ENCODE peak calls at places on chromosomes 5 and 9, in ten cellular contexts. C is GM23338, A is prostate gland, T is sigmoid colon, F is breast epithelium, O is transverse colon, P is SK-N-MC, Z is spleen, W is HCT116, V is H1. G is an unnamed sample.

GRCh38 chr5:14078716-14079115 is 64.4 kb upstream of the TRIO start:
- DNase-seq in C (no peak), V (no peak), P (no peak), Z (no peak), T (no peak), W (no peak), F (no peak), O (no peak), A (no peak), G (no peak)

GRCh38 chr9:88198346-88198807 is 60.1 kb upstream of the SPATA31C2 start:
- DNase-seq in W (no peak), V (no peak), A (no peak), Z (no peak), O (peak), F (no peak), T (no peak), C (no peak), P (peak), G (no peak)

GRCh38 chr5:58582411-58583393 is at the start of gene RAB3C:
- DNase-seq in T (peak), C (peak), A (peak), P (peak), W (peak), V (peak), O (peak), Z (peak), F (peak), G (peak)

GRCh38 chr5:115695290-115695689 is 69.5 kb upstream of the TMED7 start:
- DNase-seq in T (no peak), W (no peak), F (no peak), O (no peak), V (no peak), A (no peak), Z (no peak), P (no peak), C (no peak), G (no peak)

GRCh38 chr9:95283678-95284077 is 33.8 kb downstream of the FANCC start:
- DNase-seq in P (no peak), A (no peak), V (no peak), C (no peak), T (no peak), Z (no peak), W (no peak), O (no peak), F (no peak), G (no peak)

GRCh38 chr5:120794121-120794520 is 330.0 kb downstream of the PRR16 start:
- DNase-seq in A (no peak), Z (no peak), O (no peak), P (no peak), V (no peak), C (no peak), T (no peak), F (no peak), W (no peak), G (no peak)

GRCh38 chr5:40277161-40277906 is 402.4 kb upstream of the PTGER4 start:
- DNase-seq in F (no peak), O (no peak), V (no peak), C (no peak), P (no peak), A (no peak), Z (no peak), W (no peak), T (no peak), G (no peak)

GRCh38 chr5:138349842-138350635 is 2.4 kb upstream of the KDM3B start:
- DNase-seq in V (no peak), Z (no peak), O (no peak), W (no peak), A (no peak), P (no peak), F (no peak), T (no peak), C (no peak), G (no peak)

GRCh38 chr5:141100243-141100805 is at the start of gene PCDHB3:
- DNase-seq in Z (no peak), O (no peak), W (peak), C (peak), V (peak), T (no peak), P (no peak), A (no peak), F (peak), G (no peak)

GRCh38 chr9:7656648-7657047 is 142.9 kb downstream of the DMAC1 start:
- DNase-seq in Z (no peak), C (no peak), V (no peak), F (peak), A (peak), T (no peak), W (no peak), P (no peak), O (peak), G (no peak)

GRCh38 chr9:98317134-98317857 is 61.8 kb upstream of the TBC1D2 start:
- DNase-seq in F (no peak), C (no peak), P (no peak), W (no peak), V (no peak), A (no peak), Z (no peak), O (no peak), T (no peak), G (no peak)

GRCh38 chr5:162699361-162699760 is 631.8 kb downstream of the GABRG2 start:
- DNase-seq in W (no peak), A (no peak), F (no peak), P (no peak), T (no peak), C (no peak), V (no peak), Z (no peak), O (no peak), G (no peak)

GRCh38 chr9:93911871-93912554 is 43.1 kb downstream of the BARX1 start:
- DNase-seq in P (no peak), O (no peak), C (peak), A (peak), Z (no peak), W (no peak), T (no peak), V (no peak), F (no peak), G (no peak)

GRCh38 chr5:99651296-99651695 is 722.5 kb upstream of the CHD1 start:
- DNase-seq in P (no peak), V (no peak), O (no peak), F (no peak), W (no peak), A (no peak), Z (no peak), T (no peak), C (no peak), G (no peak)

GRCh38 chr5:145178667-145179523 is 656.2 kb downstream of the PRELID2 start:
- DNase-seq in C (peak), W (no peak), V (no peak), T (no peak), P (no peak), A (no peak), Z (no peak), F (no peak), O (no peak), G (no peak)

GRCh38 chr9:7777776-7778175 is 21.8 kb downstream of the DMAC1 start:
- DNase-seq in T (no peak), V (no peak), W (no peak), C (no peak), A (no peak), Z (no peak), P (no peak), O (no peak), F (no peak), G (no peak)

GRCh38 chr9:137317979-137318511 is 16.0 kb upstream of the NRARP start:
- DNase-seq in P (no peak), W (no peak), F (no peak), V (no peak), T (peak), C (no peak), Z (peak), O (no peak), A (no peak), G (no peak)

GRCh38 chr5:148125641-148126040 is 42.7 kb upstream of the SPINK14 start:
- DNase-seq in P (no peak), Z (no peak), T (no peak), F (no peak), A (no peak), C (peak), O (no peak), V (no peak), W (no peak), G (no peak)

GRCh38 chr5:74414228-74414627 is 226.3 kb downstream of the ENC1 start:
- DNase-seq in F (no peak), V (no peak), P (no peak), Z (no peak), O (no peak), C (no peak), W (no peak), A (no peak), T (no peak), G (no peak)

GRCh38 chr5:118195215-118195614 is 793.1 kb downstream of the DTWD2 start:
- DNase-seq in F (no peak), A (no peak), T (no peak), P (no peak), Z (no peak), O (no peak), V (no peak), W (no peak), C (no peak), G (no peak)

GRCh38 chr9:133233681-133234432 is 24.8 kb upstream of the OBP2B start:
- DNase-seq in W (no peak), C (no peak), Z (peak), T (peak), P (no peak), F (peak), V (no peak), O (no peak), A (no peak), G (no peak)

GRCh38 chr5:52799358-52799982 is 11.8 kb downstream of the ITGA1 start:
- DNase-seq in F (peak), T (peak), P (no peak), C (peak), A (peak), V (peak), Z (no peak), W (no peak), O (peak), G (no peak)

GRCh38 chr9:2317591-2317990 is 302.4 kb downstream of the SMARCA2 start:
- DNase-seq in V (no peak), P (no peak), F (peak), W (no peak), C (no peak), T (no peak), O (no peak), A (no peak), Z (no peak), G (no peak)

GRCh38 chr5:154506049-154506715 is 28.2 kb upstream of the HAND1 start:
- DNase-seq in Z (peak), P (no peak), C (no peak), W (no peak), F (no peak), T (peak), A (no peak), V (no peak), O (no peak), G (no peak)

GRCh38 chr9:22041329-22041728 is 32.2 kb upstream of the CDKN2B start:
- DNase-seq in V (no peak), W (no peak), A (no peak), F (no peak), Z (no peak), T (no peak), O (no peak), C (no peak), P (no peak), G (no peak)

GRCh38 chr5:147857302-147858129 is 21.0 kb upstream of the SCGB3A2 start:
- DNase-seq in F (peak), V (peak), W (peak), O (peak), C (peak), P (peak), A (peak), T (peak), Z (no peak), G (peak)

GRCh38 chr5:150751096-150751891 is 7.5 kb downstream of the DCTN4 start:
- DNase-seq in F (no peak), P (no peak), T (no peak), A (no peak), V (no peak), C (no peak), O (no peak), Z (no peak), W (no peak), G (no peak)

GRCh38 chr9:120845255-120845654 is 2.5 kb upstream of the PSMD5 start:
- DNase-seq in V (no peak), P (no peak), Z (no peak), C (no peak), W (no peak), F (no peak), T (no peak), O (no peak), A (no peak), G (no peak)

GRCh38 chr5:86030753-86031152 is 587.0 kb upstream of the COX7C start:
- DNase-seq in O (no peak), F (no peak), C (no peak), P (no peak), T (no peak), A (no peak), V (no peak), W (no peak), Z (no peak), G (no peak)

GRCh38 chr5:135329913-135330797 is 68.9 kb downstream of the MACROH2A1 start:
- DNase-seq in W (no peak), Z (no peak), V (no peak), O (no peak), P (no peak), T (no peak), C (no peak), F (no peak), A (no peak), G (no peak)

DNA sequence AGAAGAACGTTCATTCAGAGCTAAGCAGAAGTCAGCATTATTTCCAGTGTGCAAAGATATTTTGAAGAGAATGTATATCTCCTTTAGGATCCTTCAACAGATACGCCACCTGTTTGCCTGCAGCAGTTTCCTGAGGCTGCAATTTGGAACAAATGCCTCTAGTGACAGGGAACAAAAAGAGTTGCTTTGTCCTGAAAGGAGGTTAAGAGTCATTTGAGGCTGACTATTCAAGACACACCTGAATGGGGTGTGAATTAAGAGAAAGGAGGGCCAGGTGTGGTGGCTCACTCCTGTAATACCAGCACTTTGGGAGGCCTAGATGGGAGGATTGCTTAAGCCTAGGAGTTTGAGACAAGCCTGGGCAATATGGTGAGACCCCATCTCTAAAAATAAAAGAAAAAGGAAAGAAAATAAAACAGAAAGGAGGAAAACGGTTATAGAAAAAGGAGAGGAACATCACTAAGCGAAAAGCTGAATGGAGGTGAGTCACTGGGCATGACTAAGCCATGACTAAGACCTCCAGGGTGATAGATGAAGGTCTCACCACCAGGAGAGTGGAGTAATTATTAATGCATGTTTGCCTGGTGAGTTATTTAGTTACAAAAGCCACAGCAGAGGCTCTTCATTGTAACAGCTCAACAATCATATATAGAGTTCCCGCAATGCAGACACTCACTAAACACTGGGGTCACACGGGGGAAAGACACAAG is 255.2 kb upstream of the TNC start:
- DNase-seq in A (no peak), V (no peak), O (no peak), F (no peak), T (no peak), Z (no peak), W (peak), C (no peak), P (no peak), G (no peak)
- TF ChIP-seq POLR2AphosphoS5 in A (no peak), V (no peak), O (no peak), F (no peak), T (no peak), Z (no peak), W (peak), C (no peak), P (no peak), G (no peak)

GRCh38 chr9:91085499-91086291 is 276.0 kb downstream of the AUH start:
- DNase-seq in C (no peak), Z (no peak), F (no peak), V (no peak), A (no peak), O (no peak), W (no peak), T (no peak), P (no peak), G (no peak)
- H3K27ac ChIP-seq in C (no peak), Z (no peak), F (no peak), V (no peak), A (no peak), O (no peak), W (no peak), T (no peak), P (no peak), G (no peak)

GRCh38 chr9:68552700-68553099 is 12.0 kb upstream of the TMEM252 start:
- DNase-seq in Z (no peak), O (no peak), T (no peak), A (no peak), C (no peak), V (no peak), W (no peak), F (no peak), P (no peak), G (no peak)
- TF ChIP-seq POLR2AphosphoS5 in Z (no peak), O (peak), T (peak), A (peak), C (no peak), V (no peak), W (no peak), F (no peak), P (no peak), G (no peak)

GRCh38 chr9:91833878-91834255 is 116.2 kb downstream of the ROR2 start:
- DNase-seq in A (no peak), W (no peak), P (no peak), Z (peak), O (no peak), F (no peak), V (no peak), C (no peak), T (no peak), G (no peak)

GRCh38 chr9:91835632-91836031 is 114.4 kb downstream of the ROR2 start:
- DNase-seq in O (no peak), A (no peak), Z (peak), V (no peak), P (no peak), C (no peak), T (no peak), W (no peak), F (no peak), G (no peak)

GRCh38 chr9:91837982-91838731 is 111.9 kb downstream of the ROR2 start:
- DNase-seq in W (peak), Z (peak), P (no peak), C (no peak), O (peak), A (peak), F (no peak), T (peak), V (no peak), G (peak)

GRCh38 chr9:91834740-91835139 is 115.3 kb downstream of the ROR2 start:
- DNase-seq in C (no peak), A (no peak), P (no peak), V (no peak), T (no peak), O (no peak), W (no peak), F (no peak), Z (no peak), G (no peak)

GRCh38 chr9:91836515-91836914 is 113.5 kb downstream of the ROR2 start:
- DNase-seq in A (peak), O (no peak), T (peak), P (no peak), F (no peak), Z (peak), W (no peak), V (no peak), C (no peak), G (no peak)
- H3K27ac ChIP-seq in A (peak), O (peak), T (peak), P (no peak), F (no peak), Z (no peak), W (no peak), V (no peak), C (no peak), G (no peak)

DNA sequence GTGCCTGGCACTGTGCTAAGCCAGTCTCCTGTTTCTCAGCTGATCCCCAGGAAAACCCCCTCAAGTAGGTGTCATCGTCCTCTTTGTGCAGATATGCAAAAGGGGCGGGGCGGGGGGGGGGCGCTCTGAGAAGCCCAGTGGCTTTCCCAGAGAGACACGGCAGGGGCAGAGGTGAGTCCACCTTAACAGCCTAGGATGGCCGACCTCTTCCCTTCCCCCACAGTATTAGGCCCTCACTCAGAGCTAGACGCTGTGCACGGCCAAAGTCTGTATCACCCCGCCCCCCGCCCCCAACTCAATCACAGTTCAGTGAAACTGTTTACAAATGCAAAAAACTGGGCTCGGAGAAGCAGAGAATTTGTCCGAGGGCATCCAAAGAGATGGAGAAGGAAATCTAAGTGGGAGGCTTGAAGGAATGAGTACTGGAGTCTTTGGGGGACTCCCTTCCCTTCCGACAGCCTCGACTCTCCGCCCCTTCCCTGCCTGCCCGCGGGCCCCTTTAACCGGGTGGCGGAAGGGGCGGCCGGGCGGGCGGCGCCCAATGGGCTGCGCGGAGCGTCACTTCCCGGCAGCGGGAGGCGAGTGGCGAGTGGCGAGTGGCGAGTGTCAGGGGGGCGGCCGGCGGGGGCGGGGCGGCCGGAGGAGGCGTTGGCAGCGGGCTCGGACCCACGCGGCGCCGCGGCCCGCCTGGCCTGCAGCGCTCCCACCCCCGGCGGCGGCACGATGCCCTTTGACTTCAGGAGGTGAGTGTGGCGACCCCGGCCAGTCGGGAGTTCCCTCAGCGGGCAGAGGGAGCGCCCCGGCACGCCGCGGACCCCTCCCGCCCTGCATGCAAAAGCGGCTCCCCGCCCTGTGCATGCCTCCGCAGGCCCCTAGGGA is at the start of gene ERGIC1:
- DNase-seq in O (peak), C (peak), F (peak), Z (peak), A (peak), W (peak), T (peak), P (no peak), V (no peak), G (peak)
- TF ChIP-seq POLR2AphosphoS5 in O (peak), C (peak), F (peak), Z (peak), A (peak), W (peak), T (peak), P (peak), V (peak), G (no peak)

GRCh38 chr9:91714020-91714721 is 235.9 kb downstream of the ROR2 start:
- DNase-seq in O (peak), A (peak), T (peak), W (peak), C (peak), F (no peak), V (peak), P (no peak), Z (peak), G (peak)
- H3K27ac ChIP-seq in O (peak), A (peak), T (peak), W (no peak), C (no peak), F (peak), V (no peak), P (no peak), Z (no peak), G (no peak)

DNA sequence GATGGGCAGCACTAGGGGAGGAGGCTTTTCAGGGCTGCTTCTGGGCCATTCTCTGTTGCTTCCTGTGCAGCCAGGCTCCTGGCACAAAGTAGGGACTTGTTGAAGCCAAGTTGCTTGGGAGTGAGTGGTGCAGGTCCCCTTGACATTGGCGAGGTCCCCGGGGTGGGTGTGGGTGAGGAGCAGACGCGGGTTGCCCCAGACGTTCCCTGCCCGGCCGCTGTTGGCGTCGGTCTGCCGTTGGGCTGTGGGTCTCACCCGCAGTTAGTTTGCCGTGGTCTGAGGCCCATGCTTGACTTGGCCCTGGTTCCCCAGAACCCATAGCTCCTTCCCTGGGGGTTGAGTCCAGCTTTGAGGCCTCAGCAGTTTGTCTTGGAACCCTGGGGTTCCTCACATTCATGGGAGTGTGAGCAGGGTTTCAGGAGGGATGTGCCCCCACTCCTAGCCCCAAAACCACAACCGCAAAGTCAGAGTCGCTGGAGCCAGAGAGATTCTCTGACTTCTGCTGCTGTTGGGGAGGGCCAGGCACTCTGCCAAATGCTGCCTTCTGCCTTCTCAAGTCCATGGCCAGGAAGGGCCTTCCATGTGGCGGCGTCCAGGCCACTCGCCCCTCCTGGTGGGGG is 77.5 kb downstream of the RXRA start:
- DNase-seq in V (no peak), C (no peak), Z (peak), O (peak), A (no peak), T (peak), F (peak), W (no peak), P (no peak), G (no peak)
- TF ChIP-seq POLR2AphosphoS5 in V (no peak), C (no peak), Z (peak), O (no peak), A (no peak), T (no peak), F (no peak), W (no peak), P (no peak), G (no peak)